ENCODE peak calls at places on chromosomes 3 and 15, in five cellular contexts. Y is GM23248; A is heart right ventricle; Z is stomach; H is CD4-positive, alpha-beta T cell. S is an unnamed sample.

GRCh38 chr3:149414557-149415231 is 37.2 kb upstream of the TM4SF1 start:
- DNase-seq in Y (peak; percentile 38), A (no peak), Z (no peak), H (no peak), S (no peak)

GRCh38 chr3:136731274-136731884 is 20.8 kb downstream of the STAG1 start:
- DNase-seq in Y (no peak), A (no peak), Z (no peak), H (no peak), S (no peak)

GRCh38 chr15:60444289-60444912 is 34.5 kb downstream of the ICE2 start:
- DNase-seq in Y (peak; percentile 73), A (no peak), Z (no peak), H (no peak), S (no peak)

GRCh38 chr3:50642382-50642781 is 25.4 kb downstream of the MAPKAPK3 start:
- DNase-seq in Y (no peak), A (no peak), Z (no peak), H (no peak), S (no peak)

GRCh38 chr15:66590435-66590834 is 24.6 kb upstream of the LCTL start:
- DNase-seq in Y (no peak), A (no peak), Z (no peak), H (no peak), S (no peak)

GRCh38 chr15:28103831-28104230 is 4.7 kb upstream of the OCA2 start:
- DNase-seq in Y (no peak), A (no peak), Z (no peak), H (no peak), S (peak; percentile 40)

GRCh38 chr15:48421362-48421761 is 90.1 kb downstream of the DUT start:
- DNase-seq in Y (no peak), A (no peak), Z (no peak), H (no peak), S (no peak)

GRCh38 chr15:90581771-90582471 is 52.2 kb downstream of the CRTC3 start:
- DNase-seq in Y (no peak), A (no peak), Z (no peak), H (no peak), S (no peak)

GRCh38 chr3:142981108-142981507 is 17.6 kb upstream of the PAQR9 start:
- DNase-seq in Y (no peak), A (no peak), Z (no peak), H (no peak), S (no peak)

GRCh38 chr3:5428607-5429516 is 241.4 kb downstream of the EDEM1 start:
- DNase-seq in Y (no peak), A (no peak), Z (no peak), H (no peak), S (no peak)

GRCh38 chr3:114551770-114552526 is 258.1 kb downstream of the TIGIT start:
- DNase-seq in Y (peak; percentile 87), A (no peak), Z (no peak), H (no peak), S (no peak)

GRCh38 chr15:69114231-69114937 is 46.1 kb upstream of the GLCE start:
- DNase-seq in Y (no peak), A (no peak), Z (no peak), H (no peak), S (no peak)

GRCh38 chr15:74642724-74643367 is 27.2 kb downstream of the CLK3 start:
- DNase-seq in Y (peak; percentile 63), A (no peak), Z (peak; percentile 61), H (no peak), S (no peak)

GRCh38 chr3:9340450-9341009 is 22.3 kb upstream of the THUMPD3 start:
- DNase-seq in Y (peak; percentile 87), A (no peak), Z (no peak), H (no peak), S (no peak)

GRCh38 chr15:65998486-65998885 is 129.2 kb downstream of the RAB11A start:
- DNase-seq in Y (no peak), A (no peak), Z (no peak), H (no peak), S (no peak)

GRCh38 chr15:65248506-65248905 is 37.2 kb upstream of the CILP start:
- DNase-seq in Y (no peak), A (no peak), Z (no peak), H (no peak), S (no peak)

GRCh38 chr3:100159564-100160153 is 45.4 kb upstream of the FILIP1L start:
- DNase-seq in Y (peak; percentile 88), A (no peak), Z (no peak), H (no peak), S (no peak)

GRCh38 chr15:88985547-88986393 is 72.6 kb upstream of the MFGE8 start:
- DNase-seq in Y (no peak), A (no peak), Z (no peak), H (no peak), S (no peak)

GRCh38 chr3:184339016-184339415 is 1.6 kb downstream of the FAM131A start:
- DNase-seq in Y (no peak), A (no peak), Z (no peak), H (no peak), S (no peak)

GRCh38 chr3:188165596-188165995 is 11.6 kb downstream of the LPP start:
- DNase-seq in Y (no peak), A (no peak), Z (no peak), H (no peak), S (no peak)

GRCh38 chr3:151196441-151196840 is 6.6 kb downstream of the GPR171 start:
- DNase-seq in Y (no peak), A (no peak), Z (no peak), H (no peak), S (no peak)

GRCh38 chr3:62500556-62501294 is 127.4 kb upstream of the FEZF2 start:
- DNase-seq in Y (no peak), A (no peak), Z (no peak), H (no peak), S (no peak)

GRCh38 chr15:45943255-45943654 is 308.4 kb downstream of the SQOR start:
- DNase-seq in Y (no peak), A (no peak), Z (no peak), H (no peak), S (no peak)

GRCh38 chr15:57217716-57218598 is 158.3 kb upstream of the CGNL1 start:
- DNase-seq in Y (peak; percentile 48), A (no peak), Z (no peak), H (no peak), S (no peak)

GRCh38 chr3:12235691-12236090 is 53.2 kb upstream of the PPARG start:
- DNase-seq in Y (peak; percentile 44), A (no peak), Z (no peak), H (no peak), S (no peak)

GRCh38 chr3:8629151-8630021 is 15.2 kb downstream of the SSUH2 start:
- DNase-seq in Y (peak; percentile 99), A (no peak), Z (peak; percentile 76), H (no peak), S (peak; percentile 88)

GRCh38 chr3:39541917-39542329 is 74.4 kb downstream of the MOBP start:
- DNase-seq in Y (peak; percentile 56), A (no peak), Z (no peak), H (no peak), S (no peak)

GRCh38 chr3:168157301-168157700 is 61.6 kb upstream of the GOLIM4 start:
- DNase-seq in Y (no peak), A (no peak), Z (no peak), H (no peak), S (no peak)

GRCh38 chr3:126866175-126866759 is 116.6 kb upstream of the PLXNA1 start:
- DNase-seq in Y (no peak), A (no peak), Z (no peak), H (no peak), S (no peak)

GRCh38 chr15:72340366-72340765 is 20.4 kb upstream of the CELF6 start:
- DNase-seq in Y (peak; percentile 51), A (no peak), Z (no peak), H (no peak), S (no peak)

GRCh38 chr3:181756645-181757044 is 44.9 kb downstream of the SOX2 start:
- DNase-seq in Y (no peak), A (no peak), Z (no peak), H (no peak), S (no peak)

GRCh38 chr3:4340411-4341335 is 37.5 kb downstream of the SETMAR start:
- DNase-seq in Y (peak; percentile 15), A (no peak), Z (no peak), H (no peak), S (no peak)

DNA sequence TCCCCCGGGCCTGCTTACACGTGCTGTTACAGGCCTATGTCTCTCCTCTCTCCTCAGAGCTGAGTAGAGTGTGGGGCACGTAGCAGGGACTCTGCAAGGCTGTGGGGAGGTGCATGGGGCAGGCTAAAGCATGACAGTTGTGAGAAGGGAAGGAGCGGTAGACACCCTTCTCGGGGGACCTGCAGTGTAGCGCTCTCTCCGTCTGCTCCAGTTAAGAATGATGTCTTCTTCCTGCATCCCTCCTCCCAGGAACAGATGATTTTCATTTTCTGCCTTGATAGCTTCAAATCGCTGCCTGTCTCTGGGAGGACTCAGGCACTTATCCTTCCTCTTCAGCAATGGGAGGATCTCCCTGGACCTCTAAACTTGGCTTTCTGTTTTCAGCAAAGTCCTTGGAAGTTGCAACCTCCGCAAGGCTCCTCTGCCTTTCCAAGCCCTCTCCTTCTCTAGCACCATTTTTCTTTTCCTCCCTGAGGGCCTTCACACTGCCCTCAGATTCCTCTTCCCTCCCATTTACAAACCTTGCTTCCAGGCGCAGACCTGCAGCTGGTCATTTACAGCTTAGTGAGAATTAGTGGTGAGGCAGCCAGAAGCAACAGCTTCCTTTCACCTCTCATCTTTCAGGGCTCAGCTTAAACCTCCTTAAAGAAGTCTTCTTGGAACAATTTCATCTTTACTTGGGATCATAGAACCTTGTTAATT is 23.4 kb upstream of the TLE3 start:
- DNase-seq in Y (no peak), A (no peak), Z (no peak), H (no peak), S (no peak)
- H3K27ac ChIP-seq in Y (no peak overlapping the region), A (no peak overlapping the region), Z (no peak overlapping the region), H (no peak overlapping the region), S (peak overlapping the region; percentile 41)

GRCh38 chr15:63044077-63044644 is 1.6 kb downstream of the TPM1 start:
- DNase-seq in Y (no peak), A (no peak), Z (no peak), H (no peak), S (no peak)
- H3K27ac ChIP-seq in Y (peak overlapping the region; percentile 71), A (peak overlapping the region; percentile 98), Z (peak overlapping the region; percentile 90), H (no peak overlapping the region), S (peak overlapping the region; percentile 98)

DNA sequence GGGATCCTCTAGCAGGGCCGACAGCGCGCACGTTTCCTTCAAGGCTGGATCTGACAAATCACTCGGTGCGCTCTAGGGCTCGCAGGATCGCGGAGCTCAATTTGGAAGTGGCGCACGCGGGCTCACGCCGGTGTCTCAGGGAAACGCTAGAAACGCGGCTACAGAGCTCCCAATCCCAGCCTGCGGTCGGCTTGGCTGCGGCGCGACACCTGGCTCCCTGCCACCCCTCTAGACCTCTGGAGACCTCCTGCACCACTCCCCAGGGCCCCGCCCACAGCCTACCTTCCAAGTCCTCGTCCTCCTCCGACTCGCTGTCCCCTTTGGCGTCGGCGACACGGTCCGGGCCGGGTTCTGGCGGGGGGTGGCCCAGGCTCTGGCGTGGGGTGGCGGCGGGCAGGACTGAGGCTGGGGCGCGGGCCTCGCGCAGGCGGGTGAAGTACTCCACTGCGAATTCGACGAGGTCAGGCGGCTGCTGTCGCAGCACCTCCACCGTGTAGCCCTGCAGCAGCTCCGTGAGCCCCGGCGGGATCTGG is 555 bp downstream of the PRKAR2A start:
- DNase-seq in Y (peak; percentile 93), A (peak; percentile 89), Z (peak; percentile 93), H (peak; percentile 37), S (peak; percentile 92)
- H3K27ac ChIP-seq in Y (peak overlapping the region; percentile 78), A (peak overlapping the region; percentile 99), Z (peak overlapping the region; percentile 99), H (peak overlapping the region; percentile 66), S (peak overlapping the region; percentile 94)

DNA sequence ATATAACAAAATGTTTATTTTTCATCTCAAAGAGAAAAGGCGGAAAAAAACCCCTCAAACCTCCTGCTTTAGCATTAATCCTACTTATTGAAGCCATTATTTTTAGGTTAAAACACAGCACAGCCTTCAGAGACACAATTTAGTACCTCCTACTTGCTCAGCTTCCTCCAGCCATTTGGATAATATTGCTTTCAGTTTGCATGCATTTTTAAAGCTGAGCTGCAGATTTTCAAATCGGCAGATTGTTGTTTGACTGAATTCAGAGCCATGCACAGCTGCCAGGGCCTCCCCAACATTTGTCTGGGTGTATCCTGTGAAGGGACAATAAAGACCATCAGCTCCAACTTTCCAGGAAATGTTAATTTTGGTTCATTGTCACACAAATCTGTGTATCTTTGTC is 14.5 kb downstream of the POU1F1 start:
- DNase-seq in Y (no peak), A (no peak), Z (no peak), H (no peak), S (no peak)
- H3K27ac ChIP-seq in Y (no peak overlapping the region), A (no peak overlapping the region), Z (no peak overlapping the region), H (no peak overlapping the region), S (no peak overlapping the region)